ENCODE peak calls at places on chromosomes 6 and 20, in seven cellular contexts. S, L, A, C, I, P and F are unnamed samples.
A peak's percentile ranks its signal among the peaks of the same experiment; 100 is the strongest.

GRCh38 chr20:20371133-20371532 is 3.2 kb downstream of the INSM1 start:
- DNase-seq in S (no peak), L (no peak), A (no peak), C (no peak), I (no peak), P (no peak), F (no peak)

GRCh38 chr20:22597303-22597702 is 12.9 kb upstream of the FOXA2 start:
- DNase-seq in S (no peak), L (no peak), A (no peak), C (no peak), I (no peak), P (no peak), F (no peak)

GRCh38 chr20:4548552-4548951 is 173.2 kb upstream of the PRND start:
- DNase-seq in S (no peak), L (peak; percentile 22), A (no peak), C (no peak), I (no peak), P (no peak), F (no peak)

GRCh38 chr6:53302678-53303360 is 45.9 kb downstream of the ELOVL5 start:
- DNase-seq in S (no peak), L (peak; percentile 86), A (peak; percentile 82), C (no peak), I (peak; percentile 96), P (peak; percentile 64), F (no peak)

GRCh38 chr6:45965787-45966186 is 49.9 kb downstream of the CLIC5 start:
- DNase-seq in S (no peak), L (peak; percentile 44), A (peak; percentile 22), C (no peak), I (peak; percentile 66), P (no peak), F (no peak)

GRCh38 chr6:2993755-2994317 is 5.9 kb upstream of the NQO2 start:
- DNase-seq in S (peak; percentile 77), L (no peak), A (no peak), C (no peak), I (no peak), P (no peak), F (no peak)

GRCh38 chr20:44765647-44766367 is 20.1 kb downstream of the KCNK15 start:
- DNase-seq in S (no peak), L (no peak), A (no peak), C (no peak), I (no peak), P (no peak), F (no peak)

GRCh38 chr6:73242001-73242400 is 16.7 kb upstream of the KHDC1L start:
- DNase-seq in S (no peak), L (no peak), A (no peak), C (no peak), I (no peak), P (no peak), F (no peak)

GRCh38 chr6:14861491-14861943 is 384.4 kb upstream of the JARID2 start:
- DNase-seq in S (no peak), L (no peak), A (no peak), C (no peak), I (no peak), P (no peak), F (no peak)

GRCh38 chr6:92690997-92691599 is 728.3 kb downstream of the EPHA7 start:
- DNase-seq in S (no peak), L (no peak), A (peak; percentile 82), C (no peak), I (no peak), P (no peak), F (no peak)

GRCh38 chr20:15882553-15882952 is 690.7 kb downstream of the KIF16B start:
- DNase-seq in S (no peak), L (no peak), A (no peak), C (no peak), I (no peak), P (no peak), F (no peak)

GRCh38 chr6:34391023-34391485 is 1.4 kb downstream of the NUDT3 start:
- DNase-seq in S (peak; percentile 18), L (peak; percentile 45), A (peak; percentile 71), C (peak; percentile 32), I (peak; percentile 87), P (no peak), F (no peak)

GRCh38 chr20:38313676-38314075 is 9.7 kb downstream of the BPI start:
- DNase-seq in S (no peak), L (no peak), A (no peak), C (no peak), I (no peak), P (no peak), F (no peak)

GRCh38 chr6:170212051-170212756 is 78.7 kb downstream of the DLL1 start:
- DNase-seq in S (no peak), L (no peak), A (no peak), C (no peak), I (no peak), P (no peak), F (peak; percentile 10)

GRCh38 chr20:2023151-2023550 is 29.3 kb upstream of the PDYN start:
- DNase-seq in S (no peak), L (no peak), A (no peak), C (no peak), I (no peak), P (no peak), F (no peak)

GRCh38 chr20:1357921-1358671 is 29.2 kb upstream of the SDCBP2 start:
- DNase-seq in S (no peak), L (no peak), A (peak; percentile 83), C (no peak), I (peak; percentile 44), P (no peak), F (no peak)

GRCh38 chr20:59683181-59683580 is 78.8 kb downstream of the PHACTR3 start:
- DNase-seq in S (no peak), L (no peak), A (no peak), C (no peak), I (no peak), P (no peak), F (no peak)

GRCh38 chr6:3312604-3313167 is 53.9 kb downstream of the PSMG4 start:
- DNase-seq in S (no peak), L (no peak), A (no peak), C (no peak), I (no peak), P (no peak), F (peak; percentile 78)

GRCh38 chr6:154956771-154957522 is 38.2 kb upstream of the TIAM2 start:
- DNase-seq in S (no peak), L (no peak), A (no peak), C (no peak), I (no peak), P (no peak), F (no peak)

GRCh38 chr20:58652606-58653303 is 1.7 kb downstream of the STX16 start:
- DNase-seq in S (no peak), L (peak; percentile 40), A (no peak), C (no peak), I (no peak), P (no peak), F (no peak)

GRCh38 chr6:128493877-128494276 is 26.5 kb downstream of the PTPRK start:
- DNase-seq in S (no peak), L (no peak), A (no peak), C (no peak), I (no peak), P (no peak), F (no peak)